ENCODE peak calls at places on chromosomes 5 and 9, in seven cellular contexts. C is A549; Y is HFFc6; D is AG08395; L is HEK293T; J is hypothalamus; A is stimulated activated CD8-positive, alpha-beta memory T cell treated with anti-CD3 and anti-CD28 coated beads, Interleukin-4, amount 100 ng/mL, for 1 hour. X is an unnamed sample.

GRCh38 chr5:26940981-26941380 is 97.4 kb downstream of the CDH9 start:
- DNase-seq in C (no peak), Y (no peak), D (no peak), L (no peak), J (no peak), A (no peak), X (peak; percentile 2)

GRCh38 chr5:177546262-177546741 is 8.1 kb downstream of the FAM193B start:
- DNase-seq in C (peak; percentile 54), Y (peak; percentile 98), D (peak; percentile 93), L (no peak), J (no peak), A (no peak), X (peak; percentile 79)

GRCh38 chr9:33143241-33143642 is 23.9 kb downstream of the B4GALT1 start:
- DNase-seq in C (no peak), Y (peak; percentile 86), D (no peak), L (no peak), J (no peak), A (no peak), X (peak; percentile 31)

GRCh38 chr5:1111727-1112289 is at the start of gene SLC12A7:
- DNase-seq in C (peak; percentile 86), Y (no peak), D (peak; percentile 23), L (peak; percentile 82), J (peak; percentile 40), A (peak; percentile 18), X (peak; percentile 73)

GRCh38 chr5:141250576-141250975 is 5.4 kb downstream of the PCDHB15 start:
- DNase-seq in C (no peak), Y (no peak), D (no peak), L (no peak), J (no peak), A (no peak), X (peak; percentile 77)

GRCh38 chr9:126607731-126608130 is 6.0 kb upstream of the LMX1B start:
- DNase-seq in C (no peak), Y (no peak), D (no peak), L (no peak), J (no peak), A (no peak), X (no peak)

GRCh38 chr5:133287500-133287899 is 235.7 kb downstream of the HSPA4 start:
- DNase-seq in C (peak; percentile 39), Y (no peak), D (peak; percentile 41), L (peak; percentile 57), J (peak; percentile 71), A (no peak), X (no peak)

GRCh38 chr5:83877911-83878706 is 157.5 kb upstream of the HAPLN1 start:
- DNase-seq in C (no peak), Y (no peak), D (no peak), L (no peak), J (no peak), A (no peak), X (no peak)

GRCh38 chr9:27726244-27727141 is 153.2 kb upstream of the C9orf72 start:
- DNase-seq in C (peak; percentile 10), Y (peak; percentile 2), D (peak; percentile 15), L (peak; percentile 49), J (peak; percentile 65), A (no peak), X (peak; percentile 88)

GRCh38 chr5:107476783-107477182 is 194.0 kb downstream of the EFNA5 start:
- DNase-seq in C (no peak), Y (no peak), D (no peak), L (no peak), J (no peak), A (no peak), X (peak; percentile 69)

X was measured in A673.